ENCODE peak calls at places on chromosomes 5 and 9, in seven cellular contexts. S is lung; E is transverse colon; M is CD4-positive, alpha-beta T cell; Y is body of pancreas; Z is IMR-90; K is nephron progenitor cell. V is an unnamed sample.

GRCh38 chr9:71112866-71113265 is 8.6 kb downstream of the TRPM3 start:
- DNase-seq in Y (no peak), Z (no peak), M (no peak), E (no peak), K (no peak), S (no peak), V (no peak)

GRCh38 chr9:10252174-10252573 is 360.6 kb downstream of the PTPRD start:
- DNase-seq in Y (no peak), E (no peak), M (no peak), K (no peak), Z (no peak), S (no peak), V (no peak)

GRCh38 chr5:9207820-9208418 is 338.0 kb downstream of the SEMA5A start:
- DNase-seq in S (no peak), E (no peak), Z (peak), M (no peak), Y (no peak), K (no peak), V (peak)

GRCh38 chr9:32251539-32251938 is 132.9 kb upstream of the ACO1 start:
- DNase-seq in Z (peak), S (peak), M (peak), K (peak), Y (peak), E (peak), V (peak)

GRCh38 chr5:135535820-135536801 is at the start of gene NEUROG1:
- DNase-seq in E (no peak), Y (no peak), K (peak), Z (no peak), M (no peak), S (no peak), V (no peak)

GRCh38 chr5:130316971-130317421 is 412.7 kb downstream of the CHSY3 start:
- DNase-seq in E (no peak), K (peak), M (no peak), S (no peak), Y (no peak), Z (no peak), V (no peak)

GRCh38 chr5:68240771-68241170 is 25.2 kb downstream of the PIK3R1 start:
- DNase-seq in M (no peak), Z (no peak), Y (no peak), K (no peak), E (no peak), S (no peak), V (no peak)

GRCh38 chr9:136551401-136552116 is 5.7 kb upstream of the NOTCH1 start:
- DNase-seq in Z (peak), Y (peak), M (no peak), S (no peak), K (no peak), E (peak), V (no peak)

GRCh38 chr5:86570427-86571083 is 47.2 kb upstream of the COX7C start:
- DNase-seq in S (no peak), E (no peak), Y (no peak), Z (no peak), K (no peak), M (no peak), V (no peak)

GRCh38 chr9:113546566-113546965 is 83.0 kb downstream of the RGS3 start:
- DNase-seq in S (no peak), K (no peak), Z (no peak), Y (no peak), E (no peak), M (no peak), V (no peak)

GRCh38 chr9:37408933-37409710 is 13.4 kb upstream of the GRHPR start:
- DNase-seq in M (peak), S (no peak), K (no peak), E (peak), Y (no peak), Z (no peak), V (no peak)

GRCh38 chr9:128160603-128160987 is 530 bp downstream of the BBLN start:
- DNase-seq in Z (peak), E (peak), Y (no peak), M (peak), K (peak), S (no peak), V (no peak)

GRCh38 chr9:19378154-19378553 is 1.9 kb downstream of the RPS6 start:
- DNase-seq in Y (no peak), E (no peak), M (no peak), S (no peak), K (no peak), Z (no peak), V (no peak)

GRCh38 chr5:122756263-122756911 is 18.5 kb upstream of the SNX2 start:
- DNase-seq in S (no peak), Z (peak), E (no peak), M (no peak), Y (no peak), K (no peak), V (no peak)

GRCh38 chr5:54363669-54364068 is 53.3 kb upstream of the ARL15 start:
- DNase-seq in Z (no peak), Y (no peak), M (no peak), E (no peak), S (no peak), K (no peak), V (no peak)

GRCh38 chr5:86623785-86624483 is 6.2 kb downstream of the COX7C start:
- DNase-seq in Z (no peak), S (no peak), E (no peak), Y (no peak), M (no peak), K (no peak), V (no peak)

GRCh38 chr5:143124593-143124992 is 278.9 kb downstream of the NR3C1 start:
- DNase-seq in Y (no peak), M (no peak), S (no peak), K (no peak), Z (no peak), E (no peak), V (no peak)

GRCh38 chr5:177489119-177489716 is 8.2 kb downstream of the PDLIM7 start:
- DNase-seq in Z (no peak), K (no peak), E (peak), S (no peak), M (no peak), Y (no peak), V (no peak)

GRCh38 chr9:83013261-83013610 is 49.7 kb downstream of the RASEF start:
- DNase-seq in Z (peak), S (no peak), M (no peak), E (no peak), Y (no peak), K (no peak), V (no peak)

GRCh38 chr9:113343732-113344231 is 3.7 kb upstream of the WDR31 start:
- DNase-seq in E (peak), Z (no peak), M (no peak), Y (peak), K (no peak), S (peak), V (peak)

GRCh38 chr5:132475531-132475930 is 15.0 kb downstream of the IRF1 start:
- DNase-seq in Z (no peak), Y (no peak), M (no peak), E (peak), S (no peak), K (no peak), V (no peak)

GRCh38 chr5:58149345-58149744 is 310.5 kb downstream of the PLK2 start:
- DNase-seq in K (no peak), E (no peak), M (no peak), Z (peak), Y (no peak), S (peak), V (no peak)

GRCh38 chr5:59835782-59836181 is 57.7 kb downstream of the PDE4D start:
- DNase-seq in S (no peak), E (no peak), K (no peak), M (no peak), Y (no peak), Z (peak), V (no peak)

GRCh38 chr9:35776018-35776417 is 15.4 kb upstream of the NPR2 start:
- DNase-seq in S (no peak), M (no peak), Y (no peak), E (no peak), K (no peak), Z (no peak), V (no peak)

GRCh38 chr9:14616188-14616982 is 76.8 kb downstream of the ZDHHC21 start:
- DNase-seq in Z (peak), M (no peak), E (no peak), S (no peak), K (no peak), Y (no peak), V (peak)

GRCh38 chr5:518721-519120 is 5.5 kb downstream of the SLC9A3 start:
- DNase-seq in E (peak), Z (no peak), Y (no peak), S (no peak), M (no peak), K (no peak), V (no peak)

GRCh38 chr9:2290382-2290781 is 275.2 kb downstream of the SMARCA2 start:
- DNase-seq in Z (no peak), E (no peak), Y (no peak), S (no peak), M (no peak), K (no peak), V (no peak)

GRCh38 chr9:28064241-28064640 is 491.0 kb upstream of the C9orf72 start:
- DNase-seq in E (no peak), M (no peak), K (no peak), Y (no peak), Z (no peak), S (no peak), V (no peak)

GRCh38 chr9:12775963-12776774 is 1.3 kb downstream of the LURAP1L start:
- DNase-seq in M (no peak), Y (peak), S (peak), K (peak), Z (peak), E (peak), V (no peak)

GRCh38 chr5:79173626-79174025 is 62.0 kb downstream of the BHMT start:
- DNase-seq in K (no peak), Z (no peak), Y (peak), S (no peak), M (no peak), E (no peak), V (peak)

GRCh38 chr5:76086060-76086459 is 2.9 kb downstream of the SV2C start:
- DNase-seq in K (no peak), M (no peak), E (no peak), S (no peak), Z (no peak), Y (no peak), V (no peak)
- TF ChIP-seq CTCF in K (no peak), M (no peak), E (no peak), S (no peak), Z (no peak), Y (no peak), V (no peak)

DNA sequence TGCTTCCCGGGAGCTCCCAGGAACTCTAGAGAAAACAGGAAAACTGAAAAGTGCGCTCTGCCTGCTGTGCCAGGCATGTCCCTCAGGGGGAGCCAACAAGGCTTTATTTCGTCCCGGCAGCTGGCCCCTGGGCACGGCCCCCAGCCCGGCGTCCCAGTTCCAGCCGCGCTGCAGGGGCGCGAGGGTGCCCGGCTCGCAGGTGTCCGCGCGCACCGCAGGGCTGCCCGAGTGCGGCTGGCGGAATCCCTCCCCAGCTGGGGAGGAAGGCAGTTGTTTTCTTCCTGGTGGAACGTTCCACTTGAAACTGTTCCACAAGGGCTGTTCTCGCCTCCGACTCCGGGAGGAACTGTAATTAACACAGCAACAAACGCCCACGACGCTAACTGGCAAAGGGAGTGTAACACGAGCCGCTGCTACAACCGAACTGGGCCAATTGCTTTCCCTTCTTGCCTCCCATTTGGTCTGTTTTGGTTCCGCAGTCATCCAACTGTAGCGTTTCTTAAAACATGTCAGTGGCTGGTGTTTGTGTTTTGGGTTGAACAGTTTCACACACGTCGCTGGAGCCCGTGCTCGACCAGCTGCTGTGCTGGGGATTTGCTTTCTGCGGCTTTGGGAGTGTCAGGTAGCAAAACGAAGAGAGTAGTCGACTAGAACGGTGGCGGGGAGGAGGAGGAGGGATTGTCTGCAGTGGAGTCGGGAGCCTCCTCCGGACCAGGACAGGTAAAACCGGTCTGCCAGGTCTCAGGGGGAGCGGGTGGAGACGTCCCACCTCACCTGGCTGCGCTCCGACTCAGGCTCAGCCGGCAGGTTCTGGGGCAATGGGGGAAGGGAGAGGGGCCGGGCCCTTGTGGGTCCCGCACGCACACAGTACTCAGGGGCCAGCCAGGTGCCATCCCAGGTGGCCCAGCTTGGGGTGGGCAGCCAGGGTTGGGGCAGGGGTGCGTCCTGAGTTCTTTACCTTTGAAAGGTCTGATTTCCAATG is 131.6 kb upstream of the NIPBL start:
- DNase-seq in E (peak), Z (peak), Y (peak), S (peak), M (no peak), K (peak), V (peak)
- TF ChIP-seq CTCF in E (peak), Z (peak), Y (peak), S (peak), M (no peak), K (peak), V (peak)

DNA sequence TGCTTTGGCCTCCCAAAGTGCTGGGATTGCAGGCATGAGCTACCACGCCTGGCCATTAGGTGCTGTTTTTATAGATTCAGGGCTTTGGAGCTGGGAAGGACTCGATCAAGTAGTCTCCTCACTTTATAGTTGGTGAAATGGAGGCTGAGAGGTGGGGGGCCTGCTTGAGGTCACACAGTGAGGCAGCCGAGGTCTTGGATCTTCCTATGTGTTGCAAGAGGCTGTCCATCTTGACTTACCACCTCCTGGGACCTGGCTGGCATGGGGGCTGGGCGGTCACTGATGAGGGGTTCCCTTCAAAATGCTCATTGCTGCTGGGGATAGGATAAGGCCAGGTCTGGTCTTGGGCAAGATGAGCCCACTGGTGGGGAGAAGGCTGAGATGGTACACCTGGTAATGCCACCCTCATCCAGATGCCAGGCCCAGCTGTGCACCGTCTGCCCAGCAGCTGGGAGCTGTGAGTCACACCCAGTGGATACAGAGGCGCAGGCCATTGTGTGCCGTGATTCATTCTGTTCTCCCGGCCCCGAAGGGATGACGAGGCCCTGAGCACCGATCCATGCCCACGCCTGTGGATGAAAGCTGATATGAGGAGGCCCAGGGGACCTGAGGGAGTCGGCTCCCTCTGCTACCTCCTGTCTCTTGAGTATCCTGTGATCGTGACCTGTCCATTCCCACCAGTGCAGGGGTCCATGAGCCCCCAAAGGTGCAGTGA is 10.5 kb upstream of the NDST1 start:
- DNase-seq in K (peak), Z (peak), M (no peak), E (no peak), Y (peak), S (peak), V (no peak)
- TF ChIP-seq CTCF in K (no peak), Z (no peak), M (no peak), E (no peak), Y (no peak), S (no peak), V (no peak)

GRCh38 chr9:134054891-134055811 is 12.7 kb downstream of the BRD3 start:
- DNase-seq in E (peak), S (no peak), Y (peak), Z (no peak), M (no peak), K (peak), V (no peak)

GRCh38 chr9:134057311-134057665 is 10.5 kb downstream of the BRD3 start:
- DNase-seq in M (no peak), K (no peak), S (no peak), Z (no peak), E (peak), Y (no peak), V (no peak)

GRCh38 chr9:134053941-134054761 is 13.7 kb downstream of the BRD3 start:
- DNase-seq in K (no peak), Z (no peak), M (no peak), Y (no peak), E (peak), S (no peak), V (no peak)

GRCh38 chr9:134056483-134057310 is 11.1 kb downstream of the BRD3 start:
- DNase-seq in E (peak), K (no peak), S (no peak), M (no peak), Y (peak), Z (no peak), V (no peak)

DNA sequence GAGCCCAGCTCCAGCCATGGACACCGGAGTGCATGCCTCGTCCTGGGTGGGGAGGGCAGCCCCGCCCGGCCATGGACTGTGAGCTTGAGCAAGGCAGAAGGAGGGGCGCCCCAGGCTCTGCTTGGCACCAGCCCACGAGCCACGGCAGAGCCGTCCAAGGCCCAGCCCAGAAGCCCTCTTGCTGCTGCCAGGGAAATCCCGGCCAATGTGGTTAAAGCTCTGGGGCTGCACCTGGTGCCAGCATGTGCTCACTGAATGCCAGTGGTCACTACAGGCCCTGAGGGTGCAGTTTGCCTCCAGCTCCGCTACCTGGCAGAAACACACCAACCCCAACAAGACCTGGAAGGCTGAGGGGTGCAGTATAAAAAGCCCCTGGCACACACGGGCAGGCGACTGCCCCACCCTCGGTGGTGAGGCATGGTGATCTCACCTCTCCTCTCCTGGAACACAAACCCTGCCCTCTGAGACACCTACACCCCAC is 11.8 kb downstream of the BRD3 start:
- DNase-seq in M (no peak), E (peak), Z (peak), Y (peak), K (no peak), S (peak), V (peak)
- TF ChIP-seq CTCF in M (no peak), E (no peak), Z (no peak), Y (peak), K (no peak), S (no peak), V (no peak)

GRCh38 chr9:122145462-122145861 is 14.1 kb downstream of the NDUFA8 start:
- DNase-seq in M (no peak), E (no peak), S (no peak), Z (no peak), Y (no peak), K (no peak), V (no peak)

GRCh38 chr9:122143296-122143695 is 16.3 kb downstream of the NDUFA8 start:
- DNase-seq in Z (no peak), M (no peak), K (no peak), E (no peak), S (no peak), Y (no peak), V (no peak)

GRCh38 chr9:122141671-122142070 is 17.9 kb downstream of the NDUFA8 start:
- DNase-seq in S (no peak), M (no peak), Z (no peak), Y (no peak), K (no peak), E (no peak), V (no peak)

GRCh38 chr9:122144006-122144405 is 15.6 kb downstream of the NDUFA8 start:
- DNase-seq in Y (no peak), K (no peak), Z (no peak), E (no peak), S (no peak), M (no peak), V (no peak)

GRCh38 chr9:122144836-122145235 is 14.7 kb downstream of the NDUFA8 start:
- DNase-seq in Y (no peak), M (no peak), Z (no peak), S (no peak), K (no peak), E (no peak), V (no peak)
- TF ChIP-seq CTCF in Y (no peak), M (no peak), Z (peak), S (no peak), K (no peak), E (no peak), V (peak)